ENCODE peak calls at places on chromosomes 6 and 20, in six cellular contexts. R is heart right ventricle, D is prostate gland, M is pancreas, O is aorta, F is OCI-LY7. Q is an unnamed sample. For H3K4me1, the result is how much of the 10 kb centered on the place peaks cover.

GRCh38 chr20:16222859-16223411 is 350.3 kb downstream of the KIF16B start:
- DNase-seq in R (no peak), D (no peak), M (no peak), O (no peak), F (no peak), Q (no peak)

GRCh38 chr6:54014440-54014839 is 96.8 kb upstream of the MLIP start:
- DNase-seq in R (no peak), D (no peak), M (no peak), O (no peak), F (no peak), Q (no peak)

GRCh38 chr6:66992660-66993059 is 1285.6 kb upstream of the EYS start:
- DNase-seq in R (no peak), D (no peak), M (no peak), O (no peak), F (no peak), Q (no peak)

GRCh38 chr6:142420822-142421221 is 119.0 kb downstream of the ADGRG6 start:
- DNase-seq in R (no peak), D (no peak), M (no peak), O (no peak), F (no peak), Q (no peak)

GRCh38 chr6:139378882-139379341 is 4.5 kb upstream of the CITED2 start:
- DNase-seq in R (no peak), D (no peak), M (no peak), O (no peak), F (no peak), Q (no peak)

GRCh38 chr6:64732888-64733287 is 974.1 kb downstream of the EYS start:
- DNase-seq in R (no peak), D (no peak), M (no peak), O (no peak), F (no peak), Q (no peak)

GRCh38 chr6:133888931-133889556 is at the start of gene TCF21:
- DNase-seq in R (peak), D (no peak), M (no peak), O (no peak), F (no peak), Q (no peak)

GRCh38 chr6:43394982-43395381 is 25.5 kb upstream of the ZNF318 start:
- DNase-seq in R (no peak), D (no peak), M (no peak), O (no peak), F (no peak), Q (no peak)

GRCh38 chr20:41865938-41866337 is 247.8 kb upstream of the CHD6 start:
- DNase-seq in R (no peak), D (no peak), M (no peak), O (no peak), F (no peak), Q (no peak)

GRCh38 chr20:20138301-20139064 is 86.2 kb downstream of the CFAP61 start:
- DNase-seq in R (peak), D (no peak), M (no peak), O (no peak), F (no peak), Q (peak)

GRCh38 chr6:132285004-132285780 is 116.1 kb downstream of the MOXD1 start:
- DNase-seq in R (no peak), D (no peak), M (no peak), O (no peak), F (no peak), Q (no peak)

GRCh38 chr6:27141013-27141412 is 106.5 kb upstream of the PRSS16 start:
- DNase-seq in R (no peak), D (no peak), M (no peak), O (no peak), F (peak), Q (no peak)

GRCh38 chr6:37776546-37776945 is 43.0 kb upstream of the ZFAND3 start:
- DNase-seq in R (no peak), D (no peak), M (no peak), O (no peak), F (no peak), Q (no peak)

GRCh38 chr6:155228549-155229166 is 35.2 kb upstream of the CLDN20 start:
- DNase-seq in R (no peak), D (peak), M (no peak), O (no peak), F (no peak), Q (no peak)

GRCh38 chr20:7829776-7830175 is 110.5 kb downstream of the HAO1 start:
- DNase-seq in R (no peak), D (no peak), M (no peak), O (no peak), F (no peak), Q (no peak)

GRCh38 chr20:62609170-62609786 is 33.0 kb upstream of the SLCO4A1 start:
- DNase-seq in R (no peak), D (no peak), M (peak), O (no peak), F (no peak), Q (no peak)

GRCh38 chr6:111922454-111923297 is 49.4 kb upstream of the FYN start:
- DNase-seq in R (no peak), D (no peak), M (no peak), O (no peak), F (no peak), Q (no peak)

GRCh38 chr20:20027284-20027683 is 10.1 kb downstream of the NAA20 start:
- DNase-seq in R (no peak), D (no peak), M (no peak), O (no peak), F (no peak), Q (no peak)

GRCh38 chr6:104305206-104305605 is 554.5 kb downstream of the HACE1 start:
- DNase-seq in R (no peak), D (no peak), M (no peak), O (no peak), F (no peak), Q (no peak)

GRCh38 chr6:51962355-51962754 is 125.1 kb downstream of the PKHD1 start:
- DNase-seq in R (no peak), D (no peak), M (no peak), O (no peak), F (no peak), Q (no peak)

GRCh38 chr6:51968265-51968664 is 119.1 kb downstream of the PKHD1 start:
- DNase-seq in R (no peak), D (no peak), M (no peak), O (no peak), F (no peak), Q (no peak)

GRCh38 chr6:51960419-51960818 is 127.0 kb downstream of the PKHD1 start:
- DNase-seq in R (no peak), D (peak), M (no peak), O (no peak), F (no peak), Q (no peak)

GRCh38 chr6:51963980-51964379 is 123.4 kb downstream of the PKHD1 start:
- DNase-seq in R (no peak), D (no peak), M (no peak), O (no peak), F (no peak), Q (no peak)

DNA sequence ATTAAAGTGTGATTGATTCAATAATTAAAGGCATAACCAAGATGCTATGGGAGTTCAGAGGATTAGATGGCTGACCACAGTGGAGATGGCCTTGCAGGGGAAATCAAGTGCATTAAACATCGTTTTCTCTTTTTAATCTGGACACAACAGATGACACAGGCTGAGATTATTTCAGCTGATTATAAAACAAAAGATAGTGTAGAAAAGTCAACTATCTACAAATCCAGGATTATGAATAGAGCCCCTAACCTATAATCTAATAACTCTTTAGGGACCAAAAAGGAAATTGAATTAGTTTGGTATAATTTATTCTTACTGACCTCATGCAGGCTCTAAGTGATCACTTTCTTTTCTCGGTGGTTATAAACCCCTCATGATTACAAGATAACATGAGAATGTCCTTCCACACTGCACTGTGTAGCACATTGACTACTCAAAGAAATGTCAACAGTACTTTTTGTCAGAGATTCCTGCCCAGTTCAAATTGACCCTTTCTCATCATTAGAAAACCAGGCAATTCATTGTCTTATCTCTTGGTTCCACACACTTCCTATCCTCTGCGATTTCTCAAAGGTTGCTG is 122.1 kb downstream of the PKHD1 start:
- DNase-seq in R (no peak), D (no peak), M (no peak), O (no peak), F (no peak), Q (no peak)
- H3K4me1 ChIP-seq in R (under half), D (under half), M (under half), O (under half), F (under half), Q (under half)

DNA sequence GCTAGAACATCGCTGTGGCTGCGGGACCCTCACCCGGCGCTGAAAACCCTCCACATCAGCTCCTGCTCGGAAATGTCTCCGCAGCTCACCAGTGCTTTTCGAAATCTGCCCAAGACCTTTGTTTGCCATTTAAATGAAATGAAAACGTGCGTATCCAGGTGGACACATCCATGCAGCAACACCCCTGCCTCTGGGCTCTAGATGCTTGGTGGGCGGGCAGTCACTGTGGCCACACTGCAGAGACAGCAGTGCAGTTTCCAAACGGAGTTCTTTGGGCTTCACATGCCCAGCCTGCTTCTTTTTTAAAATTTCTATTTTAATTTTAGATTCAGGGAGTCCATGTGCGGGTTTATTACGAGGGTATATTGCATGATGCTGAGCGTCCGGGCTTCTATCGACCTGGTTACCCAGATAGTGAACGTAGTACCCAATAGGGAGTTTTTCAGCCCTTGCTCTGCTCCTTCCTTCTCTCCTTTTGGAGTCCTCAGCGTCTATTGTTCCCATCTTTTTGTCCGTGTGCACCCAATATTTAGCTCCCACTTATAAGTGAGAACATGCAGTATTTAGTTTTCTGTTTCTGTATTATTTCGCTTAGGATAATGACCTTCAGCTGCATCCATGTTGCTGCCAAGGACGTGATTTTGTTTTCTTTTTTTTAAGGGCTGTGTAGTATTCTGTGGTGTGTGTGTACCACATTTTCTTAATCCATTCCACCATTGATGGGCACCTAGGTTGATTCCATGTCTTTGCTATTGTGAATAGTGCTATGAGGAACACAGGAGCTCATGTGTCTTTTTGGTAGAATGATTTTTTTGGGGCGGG is 4.8 kb upstream of the TUBB2B start:
- DNase-seq in R (no peak), D (no peak), M (no peak), O (no peak), F (no peak), Q (no peak)
- H3K4me1 ChIP-seq in R (half or more), D (under half), M (under half), O (under half), F (under half), Q (under half)

DNA sequence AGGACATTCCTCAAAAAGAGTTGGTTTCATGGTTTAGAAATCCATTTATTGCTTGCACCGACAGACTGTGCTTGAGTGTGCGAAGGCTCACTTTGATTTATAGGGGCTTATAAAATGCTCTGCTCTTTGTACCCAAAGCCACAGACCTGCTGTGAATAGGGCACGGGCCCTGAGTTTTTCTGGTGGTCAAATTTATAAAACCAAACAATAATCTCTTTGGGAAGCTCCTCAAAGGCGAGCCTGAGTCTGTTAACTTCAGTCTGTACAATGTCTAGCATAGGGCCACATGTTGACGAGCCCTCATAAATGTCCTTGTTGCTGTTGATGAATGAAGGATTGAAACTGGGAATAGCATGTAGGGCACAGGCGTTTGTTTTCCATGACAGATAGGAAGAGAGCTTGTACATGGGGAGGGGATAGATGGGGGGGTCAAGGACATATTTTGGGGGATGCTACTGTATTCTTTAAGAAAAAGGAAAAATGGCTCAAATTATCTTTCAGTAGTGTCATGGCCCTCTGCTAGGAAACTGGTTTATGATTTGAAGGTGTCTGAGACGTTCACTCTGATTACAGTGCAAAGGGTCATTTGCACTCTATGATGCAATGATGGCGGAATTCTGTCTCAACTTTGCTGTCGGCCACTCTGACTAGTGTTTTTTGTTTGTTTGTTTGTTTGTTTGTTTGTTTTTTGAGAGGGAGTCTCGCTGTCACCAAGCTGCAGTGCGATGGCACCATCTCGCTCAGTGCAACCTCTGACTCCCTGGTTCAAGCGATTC is 179.8 kb downstream of the SOX4 start:
- DNase-seq in R (no peak), D (no peak), M (no peak), O (no peak), F (no peak), Q (no peak)
- H3K4me1 ChIP-seq in R (under half), D (under half), M (under half), O (under half), F (under half), Q (under half)

DNA sequence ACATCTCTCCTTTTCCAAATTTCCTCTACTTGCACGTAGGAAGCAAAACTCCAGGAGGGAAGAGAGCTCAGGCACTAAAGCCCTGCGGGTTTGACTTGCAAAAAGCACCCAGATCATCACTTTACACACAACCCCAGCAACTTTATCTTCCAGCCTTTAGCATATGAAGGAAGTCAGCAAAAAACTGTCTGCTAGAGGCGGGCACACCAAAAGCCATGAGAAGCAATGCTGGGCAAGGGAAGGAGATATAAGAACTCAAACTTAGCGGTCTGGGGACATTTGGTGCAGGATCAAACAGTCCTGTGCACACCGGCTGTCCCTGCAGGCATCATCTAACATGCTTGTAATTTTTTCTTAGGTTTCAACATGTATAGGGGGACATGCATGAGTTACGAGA is 113.3 kb downstream of the JPH2 start:
- DNase-seq in R (no peak), D (no peak), M (no peak), O (no peak), F (no peak), Q (no peak)
- H3K4me1 ChIP-seq in R (under half), D (under half), M (under half), O (under half), F (under half), Q (under half)

GRCh38 chr6:11771473-11772048 is 7.0 kb downstream of the ADTRP start:
- DNase-seq in R (no peak), D (no peak), M (no peak), O (no peak), F (no peak), Q (no peak)
- H3K4me1 ChIP-seq in R (under half), D (under half), M (under half), O (under half), F (under half), Q (under half)

GRCh38 chr20:9485614-9486325 is 28.6 kb upstream of the LAMP5 start:
- DNase-seq in R (no peak), D (no peak), M (no peak), O (no peak), F (no peak), Q (no peak)
- H3K4me1 ChIP-seq in R (under half), D (under half), M (under half), O (under half), F (under half), Q (under half)

DNA sequence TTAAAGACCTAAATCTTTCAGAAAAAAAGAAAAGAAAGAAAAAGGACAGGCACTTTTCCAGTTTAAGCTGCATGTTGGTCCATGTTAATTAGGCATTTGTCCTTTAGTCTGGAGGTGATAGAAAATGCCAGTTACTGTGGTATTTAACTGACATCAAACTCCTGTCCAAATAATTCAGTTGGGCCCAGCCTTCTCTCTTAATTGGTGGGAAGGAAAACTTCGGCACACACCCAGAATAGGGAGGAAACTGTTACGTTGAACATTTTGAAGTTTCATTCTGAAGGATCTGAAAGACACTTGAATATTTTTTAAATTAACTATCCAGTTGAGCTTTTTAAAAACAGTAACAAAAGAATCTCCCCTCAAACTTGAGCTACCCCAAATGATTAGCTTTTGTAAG is 30.4 kb downstream of the RREB1 start:
- DNase-seq in R (no peak), D (no peak), M (no peak), O (no peak), F (no peak), Q (no peak)
- H3K4me1 ChIP-seq in R (half or more), D (under half), M (under half), O (under half), F (under half), Q (half or more)

GRCh38 chr20:57283867-57284266 is 17.4 kb upstream of the BMP7 start:
- DNase-seq in R (no peak), D (no peak), M (no peak), O (no peak), F (no peak), Q (no peak)
- H3K4me1 ChIP-seq in R (under half), D (under half), M (under half), O (under half), F (half or more), Q (under half)

GRCh38 chr6:125827788-125828313 is 37.1 kb downstream of the NCOA7 start:
- DNase-seq in R (no peak), D (no peak), M (no peak), O (no peak), F (no peak), Q (no peak)

GRCh38 chr6:125829433-125829832 is 38.7 kb downstream of the NCOA7 start:
- DNase-seq in R (no peak), D (no peak), M (no peak), O (no peak), F (no peak), Q (no peak)

GRCh38 chr6:125826695-125827463 is 36.1 kb downstream of the NCOA7 start:
- DNase-seq in R (no peak), D (no peak), M (no peak), O (no peak), F (no peak), Q (no peak)

GRCh38 chr6:125831660-125832059 is 40.9 kb downstream of the NCOA7 start:
- DNase-seq in R (no peak), D (no peak), M (no peak), O (no peak), F (no peak), Q (no peak)

GRCh38 chr6:125828476-125829039 is 37.8 kb downstream of the NCOA7 start:
- DNase-seq in R (no peak), D (no peak), M (no peak), O (no peak), F (no peak), Q (no peak)
- H3K4me1 ChIP-seq in R (under half), D (under half), M (under half), O (under half), F (under half), Q (under half)

GRCh38 chr20:50919567-50919966 is 11.7 kb downstream of the ADNP start:
- DNase-seq in R (no peak), D (peak), M (no peak), O (peak), F (no peak), Q (peak)
- H3K4me1 ChIP-seq in R (half or more), D (under half), M (under half), O (under half), F (half or more), Q (half or more)